ENCODE peak calls at places on chromosomes 1 and 21, in four cellular contexts. B, R, D and L are unnamed samples.

GRCh38 chr1:108852541-108852940 is 4.4 kb downstream of the AKNAD1 start:
- DNase-seq in B (no peak), R (no peak), D (no peak), L (no peak)

GRCh38 chr1:91742848-91743292 is 143.1 kb downstream of the TGFBR3 start:
- DNase-seq in B (no peak), R (peak), D (no peak), L (no peak)

GRCh38 chr1:3290915-3291314 is 163.6 kb upstream of the ARHGEF16 start:
- DNase-seq in B (no peak), R (no peak), D (no peak), L (no peak)

GRCh38 chr1:8661185-8662110 is 156.0 kb downstream of the RERE start:
- DNase-seq in B (no peak), R (peak), D (no peak), L (peak)

GRCh38 chr1:208025036-208025435 is 114.1 kb upstream of the CD34 start:
- DNase-seq in B (no peak), R (no peak), D (no peak), L (no peak)

GRCh38 chr1:45327644-45328515 is 1.2 kb downstream of the HPDL start:
- DNase-seq in B (no peak), R (no peak), D (peak), L (no peak)

GRCh38 chr21:29073222-29074006 is at the start of gene CCT8:
- DNase-seq in B (peak), R (peak), D (peak), L (peak)

GRCh38 chr1:155872527-155872926 is 13.2 kb downstream of the SYT11 start:
- DNase-seq in B (no peak), R (no peak), D (no peak), L (no peak)

GRCh38 chr1:82321794-82322193 is 521.1 kb downstream of the ADGRL2 start:
- DNase-seq in B (no peak), R (no peak), D (no peak), L (no peak)

GRCh38 chr1:111184648-111185047 is 15.8 kb downstream of the DENND2D start:
- DNase-seq in B (no peak), R (no peak), D (no peak), L (no peak)

GRCh38 chr1:46401964-46402626 is 8.0 kb downstream of the FAAH start:
- DNase-seq in B (peak), R (peak), D (peak), L (no peak)

GRCh38 chr1:58814251-58815068 is 30.6 kb upstream of the JUN start:
- DNase-seq in B (no peak), R (peak), D (peak), L (no peak)

GRCh38 chr1:15322648-15323350 is 75.8 kb downstream of the FHAD1 start:
- DNase-seq in B (no peak), R (peak), D (no peak), L (no peak)

GRCh38 chr21:32525282-32525681 is 60.0 kb downstream of the TCP10L start:
- DNase-seq in B (no peak), R (no peak), D (peak), L (no peak)

GRCh38 chr1:38138498-38139233 is 92.1 kb upstream of the POU3F1 start:
- DNase-seq in B (peak), R (peak), D (no peak), L (no peak)

GRCh38 chr1:81974883-81975555 is 174.3 kb downstream of the ADGRL2 start:
- DNase-seq in B (no peak), R (no peak), D (no peak), L (no peak)

GRCh38 chr1:25064465-25065238 is 134.6 kb upstream of the RUNX3 start:
- DNase-seq in B (no peak), R (no peak), D (no peak), L (no peak)

GRCh38 chr21:24112020-24112419 is 1495.3 kb downstream of the MRPL39 start:
- DNase-seq in B (no peak), R (no peak), D (no peak), L (no peak)

GRCh38 chr1:15465674-15466073 is 9.1 kb downstream of the CELA2A start:
- DNase-seq in B (no peak), R (no peak), D (no peak), L (no peak)

GRCh38 chr1:173489149-173489600 is 12.0 kb downstream of the PRDX6 start:
- DNase-seq in B (no peak), R (no peak), D (peak), L (no peak)

GRCh38 chr1:100597069-100597741 is 59.3 kb downstream of the GPR88 start:
- DNase-seq in B (no peak), R (no peak), D (no peak), L (no peak)

GRCh38 chr21:32653326-32653901 is 41.2 kb upstream of the CFAP298 start:
- DNase-seq in B (peak), R (no peak), D (peak), L (no peak)

GRCh38 chr21:33028759-33029511 is 3.2 kb downstream of the OLIG2 start:
- DNase-seq in B (no peak), R (no peak), D (peak), L (no peak)

GRCh38 chr1:157404063-157404501 is 148.2 kb downstream of the FCRL5 start:
- DNase-seq in B (no peak), R (no peak), D (no peak), L (no peak)

GRCh38 chr1:67732750-67733151 is 47.8 kb downstream of the GADD45A start:
- DNase-seq in B (no peak), R (peak), D (no peak), L (no peak)

GRCh38 chr1:55427576-55427975 is 212.4 kb upstream of the USP24 start:
- DNase-seq in B (no peak), R (no peak), D (no peak), L (no peak)
- H3K27ac ChIP-seq in B (no peak), R (no peak), D (no peak), L (no peak)

DNA sequence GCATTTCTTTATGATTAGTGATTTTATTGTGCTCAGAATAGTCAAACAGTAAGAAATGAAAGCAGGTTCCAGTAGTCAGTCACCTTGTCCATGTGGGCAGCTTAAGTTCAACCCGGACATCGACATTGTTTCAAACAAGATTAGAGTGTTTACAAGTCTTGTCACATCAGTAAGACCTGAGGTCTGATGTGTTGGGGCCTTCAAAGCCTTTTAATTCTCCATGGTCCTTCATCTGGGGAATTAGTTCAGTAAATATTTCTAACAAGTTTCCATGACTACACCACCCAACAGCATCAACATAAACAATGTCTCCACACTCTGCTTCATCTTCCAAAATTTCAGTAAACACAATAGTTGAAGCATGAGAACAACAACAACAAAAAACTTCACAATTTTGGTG is 15.1 kb upstream of the ADORA1 start:
- DNase-seq in B (no peak), R (no peak), D (no peak), L (no peak)
- H3K27ac ChIP-seq in B (no peak), R (no peak), D (no peak), L (no peak)

GRCh38 chr1:234983554-234983911 is 145.1 kb downstream of the TOMM20 start:
- DNase-seq in B (no peak), R (no peak), D (no peak), L (no peak)

GRCh38 chr1:234987415-234988159 is 141.1 kb downstream of the TOMM20 start:
- DNase-seq in B (no peak), R (peak), D (peak), L (no peak)

GRCh38 chr1:234986750-234987414 is 141.8 kb downstream of the TOMM20 start:
- DNase-seq in B (no peak), R (no peak), D (no peak), L (no peak)

GRCh38 chr1:234985007-234985370 is 143.6 kb downstream of the TOMM20 start:
- DNase-seq in B (no peak), R (no peak), D (no peak), L (no peak)

GRCh38 chr1:234985531-234986294 is 142.9 kb downstream of the TOMM20 start:
- DNase-seq in B (no peak), R (no peak), D (no peak), L (no peak)
- H3K27ac ChIP-seq in B (no peak), R (peak), D (no peak), L (no peak)

DNA sequence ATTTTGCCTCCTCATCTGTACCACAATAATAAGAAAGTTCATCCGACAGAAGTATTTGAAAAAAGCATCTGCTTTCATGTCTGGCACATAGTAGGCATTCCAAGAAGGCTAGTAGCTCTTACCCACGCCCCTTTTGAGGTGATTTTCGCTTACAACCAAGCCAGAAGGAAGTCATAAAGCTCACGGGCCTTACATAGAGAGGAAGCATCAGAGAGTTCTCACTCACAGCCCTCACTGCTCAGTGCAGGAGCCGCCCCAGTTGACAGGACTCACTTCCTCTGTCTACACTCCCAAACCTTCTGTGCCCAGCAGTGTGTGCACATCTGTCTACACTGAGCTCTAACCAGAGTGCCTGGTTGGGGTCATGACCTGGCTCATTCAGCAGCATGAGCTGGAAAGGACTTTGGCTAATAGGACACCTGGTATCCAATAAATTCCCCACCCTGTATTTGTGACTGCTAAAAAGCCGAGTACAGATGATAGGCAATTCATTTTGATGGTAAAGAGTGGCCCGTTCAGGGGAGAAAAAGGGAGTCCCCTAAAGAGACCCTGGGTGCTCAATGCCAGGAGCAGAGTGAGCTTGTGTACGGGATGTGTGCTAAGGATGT is 36.8 kb upstream of the DUSP10 start:
- DNase-seq in B (no peak), R (no peak), D (no peak), L (no peak)
- H3K27ac ChIP-seq in B (no peak), R (no peak), D (no peak), L (no peak)